ENCODE peak calls at places on chromosomes 12 and 14, in four cellular contexts. T is fibroblast of lung, S is nephron progenitor cell, F is A549. I is an unnamed sample.
A peak's percentile ranks its signal among the peaks of the same experiment; 100 is the strongest.

GRCh38 chr12:62779488-62779887 is 155.5 kb downstream of the PPM1H start:
- DNase-seq in T (no peak), F (no peak), S (no peak), I (no peak)

GRCh38 chr12:388547-389137 is 478 bp downstream of the KDM5A start:
- DNase-seq in F (peak; percentile 33), T (peak; percentile 19), S (peak; percentile 50), I (peak; percentile 21)

GRCh38 chr14:101557811-101558738 is 3.2 kb upstream of the DIO3 start:
- DNase-seq in F (no peak), T (peak; percentile 36), S (no peak), I (peak; percentile 62)

GRCh38 chr12:26116829-26117228 is 8.0 kb downstream of the BHLHE41 start:
- DNase-seq in F (no peak), T (no peak), S (no peak), I (no peak)

GRCh38 chr12:52215587-52216031 is 17.4 kb upstream of the KRT7 start:
- DNase-seq in F (peak; percentile 85), S (no peak), T (peak; percentile 39), I (peak; percentile 83)

GRCh38 chr14:44782775-44783238 is 178.9 kb downstream of the KLHL28 start:
- DNase-seq in T (no peak), S (no peak), F (no peak), I (no peak)

GRCh38 chr12:123761841-123762714 is at the start of gene DNAH10:
- DNase-seq in T (peak; percentile 26), F (no peak), S (peak; percentile 88), I (peak; percentile 74)

GRCh38 chr12:65937181-65937641 is 112.9 kb downstream of the HMGA2 start:
- DNase-seq in F (no peak), S (no peak), T (peak; percentile 80), I (no peak)

GRCh38 chr12:51132693-51133092 is 40.2 kb downstream of the TFCP2 start:
- DNase-seq in S (no peak), F (no peak), T (no peak), I (no peak)

GRCh38 chr14:95538801-95539509 is 4.1 kb downstream of the GLRX5 start:
- DNase-seq in S (no peak), T (no peak), F (no peak), I (no peak)

GRCh38 chr14:61569783-61570182 is 125.5 kb upstream of the HIF1A start:
- DNase-seq in S (no peak), F (no peak), T (peak; percentile 92), I (peak; percentile 46)

GRCh38 chr12:53451661-53452158 is at the start of gene PCBP2:
- DNase-seq in S (peak; percentile 95), F (peak; percentile 99), T (peak; percentile 100), I (peak; percentile 95)

GRCh38 chr12:53454710-53455109 is 2.8 kb downstream of the PCBP2 start:
- DNase-seq in F (no peak), T (no peak), S (no peak), I (no peak)

GRCh38 chr12:53453953-53454640 is 2.2 kb downstream of the PCBP2 start:
- DNase-seq in F (no peak), S (no peak), T (no peak), I (no peak)

GRCh38 chr12:53450936-53451335 is 966 bp upstream of the PCBP2 start:
- DNase-seq in F (no peak), T (no peak), S (no peak), I (no peak)

GRCh38 chr12:53452159-53453077 is 516 bp downstream of the PCBP2 start:
- DNase-seq in S (peak; percentile 90), T (peak; percentile 91), F (peak; percentile 74), I (peak; percentile 79)
- TF ChIP-seq CTCF in S (no peak), T (peak; percentile 17), F (peak; percentile 71), I (peak; percentile 37)

GRCh38 chr14:64973826-64974225 is 1.7 kb upstream of the RAB15 start:
- DNase-seq in S (no peak), T (no peak), F (no peak), I (no peak)

GRCh38 chr14:64971452-64971889 is 665 bp downstream of the RAB15 start:
- DNase-seq in T (no peak), F (no peak), S (no peak), I (no peak)

GRCh38 chr14:64970776-64971451 is 1.2 kb downstream of the RAB15 start:
- DNase-seq in T (no peak), F (peak; percentile 23), S (no peak), I (no peak)

GRCh38 chr14:64973026-64973442 is 898 bp upstream of the RAB15 start:
- DNase-seq in S (no peak), T (no peak), F (no peak), I (no peak)

DNA sequence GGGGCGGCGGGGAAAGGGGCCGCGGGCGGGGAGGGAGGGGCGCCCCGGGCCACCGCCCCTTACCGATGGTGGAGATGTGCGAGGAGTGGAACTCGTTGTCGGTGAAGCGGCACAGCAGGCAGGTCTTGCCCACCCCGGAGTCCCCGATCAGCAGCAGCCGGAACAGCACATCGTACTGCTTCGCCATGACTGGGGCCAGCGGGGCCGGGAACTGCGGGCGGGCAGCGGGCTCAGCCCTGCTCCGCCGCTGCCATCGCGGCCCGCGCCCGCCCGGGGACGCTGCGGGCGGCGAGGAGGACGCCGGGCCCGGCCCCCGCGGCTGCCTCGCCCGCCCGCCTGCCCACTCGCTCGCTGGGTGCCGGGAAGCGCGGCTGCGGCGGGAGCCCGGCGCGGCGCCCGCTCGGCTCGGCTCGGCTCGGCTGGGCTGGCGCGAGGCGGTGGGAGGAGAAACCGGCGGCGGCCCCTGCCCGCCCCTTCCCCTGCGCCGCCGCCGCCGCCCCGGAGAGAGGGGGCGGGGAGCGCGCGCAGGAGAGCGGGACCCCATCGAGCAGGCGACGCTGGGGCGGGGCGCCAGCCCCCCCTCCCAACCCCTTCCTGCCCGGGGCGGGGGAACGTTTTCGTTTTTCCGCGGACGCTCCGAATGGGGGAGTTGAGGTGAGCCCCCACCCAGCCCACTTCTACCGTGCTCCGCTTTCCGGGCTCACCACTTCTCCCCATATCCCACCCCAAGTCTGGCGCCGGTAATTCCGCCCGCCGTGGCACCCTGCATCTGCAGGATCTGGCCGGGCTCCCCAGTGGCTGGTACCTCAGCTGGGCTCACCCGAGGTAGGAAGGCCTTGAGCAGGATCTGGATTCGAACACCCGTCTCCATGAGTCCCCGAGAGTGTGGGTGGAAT is at the start of gene RAB15:
- DNase-seq in F (peak; percentile 34), S (peak; percentile 78), T (no peak), I (peak; percentile 45)
- TF ChIP-seq CTCF in F (no peak), S (no peak), T (no peak), I (no peak)

DNA sequence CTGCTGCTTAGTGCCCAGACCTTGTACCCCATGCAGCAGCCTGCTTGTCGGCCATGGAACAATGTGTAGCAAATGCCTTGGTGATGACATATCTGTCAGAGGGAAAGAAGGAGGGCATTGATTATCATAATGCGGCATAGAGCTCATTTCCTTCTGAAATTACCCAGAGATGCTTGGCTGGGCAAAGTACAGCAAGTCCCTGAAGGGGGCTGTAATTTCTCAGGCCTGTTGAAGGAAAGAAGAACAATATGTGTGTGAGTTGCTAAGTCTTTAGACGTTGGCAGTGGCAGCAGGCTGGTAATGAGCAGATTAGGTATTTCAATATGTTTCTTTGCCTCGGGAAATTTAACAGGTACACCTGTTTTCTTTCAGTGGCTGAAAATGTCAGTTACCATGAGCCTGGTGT is 128.6 kb downstream of the CRADD start:
- DNase-seq in T (no peak), F (no peak), S (no peak), I (no peak)
- TF ChIP-seq CTCF in T (no peak), F (no peak), S (no peak), I (no peak)

GRCh38 chr12:75560167-75560566 is 48.8 kb upstream of the KRR1 start:
- DNase-seq in F (peak; percentile 9), T (peak; percentile 81), S (no peak), I (no peak)
- TF ChIP-seq CTCF in F (peak; percentile 44), T (peak; percentile 36), S (no peak), I (no peak)

DNA sequence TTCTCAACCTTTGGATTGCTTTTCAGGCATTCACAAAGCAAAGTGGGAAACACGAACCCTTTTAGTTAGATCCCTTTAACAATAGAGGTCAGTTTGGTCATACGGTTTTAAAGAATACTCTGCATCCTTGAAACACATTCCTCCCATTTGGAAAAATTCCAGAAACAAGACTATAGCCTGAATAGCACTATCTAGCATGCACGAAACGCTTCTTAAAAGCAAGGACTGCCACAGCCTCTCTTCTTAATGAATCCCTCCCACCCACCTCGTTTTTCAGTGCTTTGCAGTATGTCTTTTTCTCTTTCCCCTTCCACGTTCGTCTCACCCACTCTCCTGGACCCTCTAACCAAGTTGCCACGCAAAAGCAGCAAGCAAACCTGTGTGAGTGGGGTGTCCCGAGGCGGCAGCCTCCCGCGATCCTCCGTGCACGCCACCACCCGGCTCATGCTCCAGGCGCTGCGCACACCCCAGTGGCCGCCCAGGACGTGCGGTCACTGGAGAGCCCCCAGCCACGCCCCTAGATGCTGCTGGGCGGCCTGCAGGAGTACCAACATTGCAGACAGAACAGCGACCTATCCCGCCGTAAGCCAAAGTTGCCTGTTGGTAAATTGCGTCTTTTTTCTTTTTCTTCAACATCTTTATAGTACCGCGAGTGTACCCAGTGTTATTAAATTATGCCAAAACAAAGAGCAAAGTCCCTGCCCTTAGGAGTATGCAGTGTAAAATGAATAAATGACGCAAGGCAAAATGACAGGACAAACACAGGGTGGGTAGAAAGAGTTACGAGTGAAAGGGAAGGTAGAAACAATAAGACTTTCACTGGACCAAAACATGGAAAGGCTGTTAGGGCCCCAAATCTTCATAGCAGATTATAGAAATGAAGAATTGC is at the start of gene SLC38A4:
- DNase-seq in T (peak; percentile 39), S (peak; percentile 70), F (no peak), I (peak; percentile 51)
- TF ChIP-seq CTCF in T (no peak), S (no peak), F (no peak), I (no peak)

DNA sequence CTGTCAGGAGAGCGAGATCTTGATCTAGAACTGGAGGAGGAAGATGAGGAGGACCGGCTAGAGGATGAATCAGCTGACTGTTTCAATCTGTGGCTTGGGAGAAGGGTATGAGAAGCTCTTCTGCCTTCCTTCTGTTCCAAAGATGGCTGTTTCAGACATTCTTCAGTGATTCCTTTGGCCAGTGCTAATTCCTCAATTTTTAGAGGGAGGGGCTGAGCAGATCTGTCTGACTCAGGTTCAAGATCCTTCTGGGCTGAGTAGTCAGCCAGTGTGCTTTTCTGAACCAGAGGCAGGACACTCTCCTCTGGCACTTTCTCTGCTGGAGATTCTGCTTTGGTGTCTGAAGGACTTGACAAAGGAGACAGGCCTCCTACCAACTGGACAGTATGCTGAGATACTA is 15.2 kb downstream of the ACIN1 start:
- DNase-seq in F (no peak), S (no peak), T (no peak), I (no peak)
- TF ChIP-seq CTCF in F (no peak), S (no peak), T (no peak), I (no peak)

GRCh38 chr12:6489449-6489848 is 3.6 kb downstream of the MRPL51 start:
- DNase-seq in F (no peak), T (no peak), S (no peak), I (no peak)

GRCh38 chr12:6494351-6494743 is 445 bp downstream of the NCAPD2 start:
- DNase-seq in F (no peak), T (no peak), S (peak; percentile 12), I (no peak)

GRCh38 chr12:6494968-6495367 is 1.1 kb downstream of the NCAPD2 start:
- DNase-seq in F (no peak), S (no peak), T (no peak), I (no peak)

GRCh38 chr12:6492838-6493579 is at the start of gene MRPL51:
- DNase-seq in T (peak; percentile 93), S (peak; percentile 98), F (peak; percentile 96), I (peak; percentile 98)

GRCh38 chr12:6493580-6494350 is at the start of gene NCAPD2:
- DNase-seq in T (peak; percentile 93), S (peak; percentile 89), F (peak; percentile 90), I (peak; percentile 94)
- TF ChIP-seq CTCF in T (peak; percentile 8), S (no peak), F (no peak), I (no peak)

I was measured in Calu3.